ENCODE peak calls at places on chromosome 17, in ten cellular contexts. T is cardiac muscle cell, Q is thoracic aorta, S is adrenal gland, P is GM20000, H is lower leg skin, F is upper lobe of left lung, J is testis, M is neural crest cell, O is fibroblast of mammary gland. A is an unnamed sample.

GRCh38 chr17:27577124-27577761 is 53.7 kb upstream of the LGALS9 start:
- DNase-seq in J (peak), T (peak), H (no peak), S (no peak), M (peak), O (peak), F (peak), P (no peak), Q (no peak), A (no peak)

GRCh38 chr17:325270-325976 is 27.2 kb downstream of the RPH3AL start:
- DNase-seq in T (no peak), O (no peak), Q (no peak), J (no peak), H (no peak), P (no peak), F (no peak), S (no peak), M (no peak), A (no peak)

GRCh38 chr17:41340934-41341861 is 9.4 kb downstream of the KRT33A start:
- DNase-seq in J (no peak), F (no peak), M (no peak), O (no peak), T (no peak), P (no peak), Q (no peak), H (no peak), S (no peak), A (no peak)

GRCh38 chr17:68600881-68601564 is at the start of gene FAM20A:
- DNase-seq in F (peak), P (peak), T (peak), S (peak), O (no peak), Q (no peak), J (peak), M (peak), H (peak), A (peak)

GRCh38 chr17:3974138-3974687 is 10.0 kb upstream of the ATP2A3 start:
- DNase-seq in H (no peak), P (no peak), T (no peak), Q (no peak), O (no peak), J (no peak), F (no peak), M (no peak), S (no peak), A (no peak)

GRCh38 chr17:44787271-44787940 is 28.6 kb downstream of the ADAM11 start:
- DNase-seq in O (no peak), Q (no peak), M (no peak), J (no peak), H (no peak), F (no peak), P (no peak), S (no peak), T (no peak), A (no peak)

GRCh38 chr17:66441012-66441703 is 138.7 kb downstream of the PRKCA start:
- DNase-seq in O (no peak), Q (no peak), F (no peak), H (no peak), J (no peak), P (peak), S (no peak), T (no peak), M (no peak), A (no peak)

GRCh38 chr17:51165680-51166197 is 472 bp upstream of the NME2 start:
- DNase-seq in H (no peak), T (no peak), F (peak), O (no peak), J (no peak), S (peak), P (no peak), M (no peak), Q (no peak), A (no peak)

GRCh38 chr17:27895110-27895895 is 2.1 kb upstream of the LYRM9 start:
- DNase-seq in T (no peak), J (no peak), O (no peak), M (no peak), H (no peak), Q (no peak), F (no peak), P (no peak), S (no peak), A (no peak)

GRCh38 chr17:27848941-27849340 is 44.2 kb downstream of the LYRM9 start:
- DNase-seq in P (no peak), F (no peak), M (no peak), J (no peak), H (no peak), S (no peak), T (no peak), Q (no peak), O (no peak), A (no peak)

GRCh38 chr17:35799942-35800341 is 4.5 kb upstream of the MMP28 start:
- DNase-seq in F (peak), Q (no peak), O (no peak), H (no peak), M (no peak), P (no peak), T (no peak), S (peak), J (peak), A (no peak)

GRCh38 chr17:19316756-19317358 is 45.7 kb downstream of the B9D1 start:
- DNase-seq in O (no peak), T (no peak), F (no peak), Q (no peak), M (no peak), J (no peak), H (no peak), S (no peak), P (no peak), A (no peak)

GRCh38 chr17:42315402-42316156 is 27.3 kb downstream of the STAT5A start:
- DNase-seq in Q (no peak), J (no peak), O (no peak), S (no peak), H (no peak), M (no peak), P (peak), T (no peak), F (no peak), A (no peak)

GRCh38 chr17:2419526-2419925 is 18.7 kb upstream of the MNT start:
- DNase-seq in F (no peak), S (no peak), T (no peak), J (no peak), H (no peak), Q (no peak), M (no peak), O (peak), P (no peak), A (no peak)

GRCh38 chr17:42845556-42845917 is 1.2 kb downstream of the AOC2 start:
- DNase-seq in M (no peak), H (peak), J (no peak), T (no peak), O (peak), Q (no peak), S (no peak), P (no peak), F (no peak), A (no peak)

GRCh38 chr17:65515959-65516948 is 45.2 kb downstream of the AXIN2 start:
- DNase-seq in M (no peak), S (no peak), Q (no peak), T (no peak), F (peak), J (no peak), P (no peak), H (no peak), O (no peak), A (no peak)

GRCh38 chr17:72558971-72559476 is 438.2 kb downstream of the SOX9 start:
- DNase-seq in H (no peak), M (no peak), O (no peak), Q (no peak), J (no peak), S (no peak), P (no peak), F (no peak), T (no peak), A (no peak)

GRCh38 chr17:13474073-13474800 is 127.5 kb downstream of the HS3ST3A1 start:
- DNase-seq in O (peak), T (no peak), M (no peak), H (no peak), P (no peak), J (no peak), F (no peak), S (no peak), Q (no peak), A (no peak)

GRCh38 chr17:2898255-2898926 is 102.2 kb downstream of the RAP1GAP2 start:
- DNase-seq in S (no peak), P (no peak), Q (no peak), M (no peak), O (no peak), F (no peak), J (no peak), T (no peak), H (no peak), A (no peak)

GRCh38 chr17:41654134-41654907 is 29.9 kb upstream of the KRT17 start:
- DNase-seq in T (no peak), P (no peak), J (no peak), H (peak), M (no peak), F (peak), O (no peak), S (no peak), Q (no peak), A (no peak)

GRCh38 chr17:2965621-2966275 is 97.7 kb downstream of the OR1D5 start:
- DNase-seq in S (no peak), P (no peak), H (no peak), J (no peak), Q (no peak), O (peak), T (peak), M (no peak), F (peak), A (no peak)

GRCh38 chr17:14792751-14793150 is 472.4 kb downstream of the PMP22 start:
- DNase-seq in F (no peak), O (peak), T (no peak), S (no peak), J (no peak), M (no peak), P (no peak), H (no peak), Q (no peak), A (no peak)

GRCh38 chr17:13031718-13032350 is 14.0 kb upstream of the ELAC2 start:
- DNase-seq in H (peak), F (peak), M (peak), O (peak), Q (no peak), J (peak), T (peak), S (peak), P (peak), A (no peak)

GRCh38 chr17:40932608-40933007 is 4.8 kb downstream of the KRT23 start:
- DNase-seq in F (no peak), Q (no peak), J (no peak), M (no peak), O (no peak), H (no peak), S (no peak), T (no peak), P (no peak), A (no peak)

GRCh38 chr17:68383120-68383442 is 74.2 kb downstream of the WIPI1 start:
- DNase-seq in P (no peak), M (no peak), T (no peak), J (no peak), S (no peak), F (no peak), H (no peak), O (no peak), Q (no peak), A (no peak)

GRCh38 chr17:61389670-61390478 is 9.8 kb upstream of the TBX2 start:
- DNase-seq in M (peak), O (no peak), S (no peak), P (peak), J (no peak), H (no peak), T (peak), Q (no peak), F (no peak), A (no peak)

GRCh38 chr17:45314761-45315549 is 1.9 kb downstream of the MAP3K14 start:
- DNase-seq in T (no peak), Q (no peak), P (peak), S (no peak), O (no peak), M (no peak), H (no peak), J (no peak), F (no peak), A (no peak)

GRCh38 chr17:54903375-54903774 is 2.7 kb downstream of the TOM1L1 start:
- DNase-seq in S (peak), P (no peak), H (no peak), T (no peak), M (no peak), O (peak), Q (no peak), F (peak), J (peak), A (no peak)

GRCh38 chr17:27083408-27084185 is 210.3 kb upstream of the WSB1 start:
- DNase-seq in H (peak), Q (no peak), S (no peak), J (no peak), M (no peak), T (no peak), F (no peak), O (no peak), P (no peak), A (no peak)

GRCh38 chr17:61007980-61008379 is 330.3 kb downstream of the BCAS3 start:
- DNase-seq in O (peak), Q (no peak), P (no peak), M (no peak), F (no peak), T (peak), S (no peak), J (no peak), H (no peak), A (no peak)

GRCh38 chr17:68294196-68294555 is 2.9 kb downstream of the ARSG start:
- DNase-seq in H (no peak), J (no peak), F (no peak), M (no peak), Q (no peak), O (no peak), T (no peak), P (no peak), S (no peak), A (no peak)

GRCh38 chr17:27810902-27811557 is 10.7 kb upstream of the NOS2 start:
- DNase-seq in M (no peak), H (no peak), T (no peak), Q (no peak), S (no peak), O (peak), P (no peak), J (no peak), F (no peak), A (no peak)

GRCh38 chr17:48160177-48160967 is 52.8 kb downstream of the SNX11 start:
- DNase-seq in O (no peak), H (no peak), F (no peak), J (no peak), M (no peak), S (no peak), T (no peak), Q (no peak), P (no peak), A (no peak)

GRCh38 chr17:73497721-73498120 is 146.5 kb downstream of the SDK2 start:
- DNase-seq in Q (no peak), O (no peak), H (no peak), P (no peak), T (no peak), S (no peak), F (no peak), J (no peak), M (no peak), A (no peak)

GRCh38 chr17:17826942-17827785 is 9.6 kb downstream of the SREBF1 start:
- DNase-seq in M (no peak), J (no peak), Q (no peak), P (no peak), H (no peak), S (no peak), F (no peak), O (no peak), T (no peak), A (no peak)

DNA sequence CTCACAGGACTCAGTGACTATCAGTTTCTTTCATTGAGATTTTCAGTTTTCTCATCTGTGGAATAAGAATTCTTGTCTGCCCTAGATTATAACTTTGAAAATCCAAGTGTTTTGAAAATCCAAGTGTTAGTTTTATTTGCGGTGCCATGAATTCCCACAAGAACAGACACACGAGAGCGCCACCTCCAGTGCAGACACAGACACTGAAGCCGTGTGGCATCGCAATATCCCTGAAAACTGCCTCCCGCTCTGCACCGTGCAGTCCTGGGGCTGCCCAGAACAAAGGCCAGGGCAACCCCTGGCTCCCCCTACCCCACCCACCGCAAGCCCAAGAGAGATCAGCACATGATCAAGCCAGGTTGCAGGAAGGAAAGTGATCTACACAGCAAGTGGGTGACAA is 229.5 kb upstream of the ASIC2 start:
- DNase-seq in O (no peak), F (no peak), Q (no peak), S (no peak), T (no peak), M (no peak), P (no peak), J (no peak), H (no peak), A (no peak)
- TF ChIP-seq CTCF in O (no peak), F (no peak), Q (no peak), S (no peak), T (no peak), M (no peak), P (no peak), J (peak), H (no peak), A (no peak)

DNA sequence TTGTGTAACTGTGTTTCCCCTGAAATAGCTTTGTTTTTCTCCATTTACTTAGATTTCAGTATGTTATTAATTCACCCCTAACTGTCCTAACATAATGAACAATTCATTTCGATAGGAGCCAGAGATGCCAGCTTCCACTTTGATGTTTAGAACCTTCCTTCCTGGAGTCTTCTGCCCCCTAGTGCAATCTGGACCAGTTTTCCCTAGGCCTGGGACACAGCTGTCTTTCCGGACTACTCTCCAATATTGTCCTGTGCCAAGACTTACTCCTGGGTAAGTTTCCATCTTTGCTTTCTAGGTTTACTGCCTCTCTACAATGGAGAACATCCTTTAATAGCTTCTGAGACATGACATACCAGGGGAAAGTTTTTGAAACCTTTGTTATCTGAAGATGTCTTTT is 12.8 kb downstream of the RECQL5 start:
- DNase-seq in O (peak), P (no peak), H (no peak), M (no peak), T (no peak), F (no peak), Q (no peak), J (no peak), S (no peak), A (no peak)
- TF ChIP-seq CTCF in O (peak), P (no peak), H (no peak), M (peak), T (no peak), F (no peak), Q (no peak), J (no peak), S (no peak), A (no peak)

DNA sequence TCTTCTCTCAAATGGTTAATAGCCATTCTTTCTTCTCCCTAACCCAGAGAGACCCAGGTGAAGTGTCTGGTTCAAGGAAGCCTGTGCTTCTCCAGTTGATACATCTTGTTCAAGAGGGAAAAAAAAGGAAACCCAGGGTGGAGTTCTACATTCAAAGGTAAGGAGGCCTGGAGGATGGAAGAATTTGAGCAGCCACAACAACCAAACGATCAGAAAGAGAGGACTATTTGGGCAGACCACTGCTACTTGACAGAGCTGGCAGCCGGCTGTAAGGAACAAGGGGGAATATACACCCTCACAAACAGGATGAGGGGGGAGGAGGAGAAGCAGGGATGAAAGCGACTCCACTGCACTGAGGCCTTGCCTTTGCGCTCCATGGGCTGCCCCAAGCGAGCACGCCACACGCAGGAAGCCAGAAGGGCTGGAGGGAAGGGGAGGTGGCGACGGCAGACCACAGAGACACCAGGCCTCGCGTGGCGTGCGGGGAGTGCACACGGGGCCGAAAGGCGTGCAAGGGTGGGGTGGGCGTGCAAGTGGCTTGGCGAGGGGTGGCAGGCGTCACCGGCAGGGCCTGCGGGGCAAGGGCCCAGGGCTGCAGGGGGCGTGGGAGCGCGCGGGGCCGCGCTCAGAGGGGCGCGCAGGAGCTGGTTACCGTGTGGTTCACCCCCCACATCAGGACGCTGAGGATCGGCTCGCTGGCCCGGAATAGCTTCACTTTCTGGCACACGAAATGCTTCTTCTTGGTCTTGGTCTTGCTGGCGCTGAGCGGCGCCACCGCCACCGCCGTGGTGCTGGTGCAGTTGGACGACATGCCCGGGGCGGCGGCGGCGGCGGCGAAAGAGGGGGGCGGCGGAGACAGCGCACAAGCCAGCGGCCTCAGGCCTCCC is 499 bp downstream of the PIP4K2B start:
- DNase-seq in O (peak), F (peak), P (no peak), T (no peak), Q (peak), M (peak), J (peak), H (peak), S (peak), A (no peak)
- TF ChIP-seq CTCF in O (no peak), F (no peak), P (no peak), T (no peak), Q (no peak), M (peak), J (no peak), H (no peak), S (no peak), A (no peak)

GRCh38 chr17:57120814-57121213 is 35.8 kb downstream of the AKAP1 start:
- DNase-seq in H (no peak), M (no peak), P (no peak), T (no peak), Q (no peak), F (no peak), O (no peak), J (peak), S (no peak), A (no peak)

GRCh38 chr17:57124053-57124452 is 39.0 kb downstream of the AKAP1 start:
- DNase-seq in Q (no peak), F (no peak), H (no peak), M (no peak), O (no peak), P (no peak), S (no peak), J (no peak), T (no peak), A (no peak)

GRCh38 chr17:57117798-57118197 is 32.8 kb downstream of the AKAP1 start:
- DNase-seq in F (no peak), P (no peak), T (no peak), S (no peak), J (no peak), M (no peak), H (no peak), Q (no peak), O (no peak), A (no peak)

GRCh38 chr17:57125406-57125805 is 40.4 kb downstream of the AKAP1 start:
- DNase-seq in M (no peak), Q (no peak), P (no peak), H (no peak), F (no peak), O (no peak), J (no peak), T (no peak), S (no peak), A (no peak)

GRCh38 chr17:57121308-57122042 is 36.4 kb downstream of the AKAP1 start:
- DNase-seq in O (peak), M (peak), S (peak), J (peak), H (no peak), Q (no peak), F (no peak), T (peak), P (no peak), A (no peak)
- TF ChIP-seq CTCF in O (peak), M (peak), S (peak), J (peak), H (no peak), Q (peak), F (no peak), T (peak), P (no peak), A (no peak)

GRCh38 chr17:81942167-81942553 is 4.9 kb downstream of the MYADML2 start:
- DNase-seq in H (no peak), P (no peak), J (no peak), M (no peak), T (no peak), S (no peak), F (no peak), O (no peak), Q (no peak), A (no peak)
- TF ChIP-seq CTCF in H (no peak), P (no peak), J (no peak), M (no peak), T (no peak), S (no peak), F (no peak), O (no peak), Q (no peak), A (no peak)

DNA sequence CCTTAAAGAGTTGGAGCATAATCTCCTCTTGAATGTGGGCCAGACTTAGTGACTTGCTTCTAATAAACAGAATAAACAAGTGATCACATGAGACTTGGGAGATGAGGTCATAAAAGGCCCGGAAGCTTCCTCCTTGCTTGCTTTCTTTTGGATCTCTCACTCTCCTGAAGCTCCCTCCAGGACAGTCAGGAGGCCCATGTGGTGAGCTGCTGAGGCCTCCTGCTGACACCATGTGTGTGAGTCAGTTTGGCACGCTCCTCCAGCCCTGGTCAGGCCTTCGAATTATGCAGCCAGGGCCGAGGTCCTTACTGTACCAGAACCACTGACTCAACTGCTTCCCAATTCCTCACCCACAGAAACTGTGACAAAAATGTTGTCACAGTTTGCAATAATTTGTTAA is 53.2 kb downstream of the NDEL1 start:
- DNase-seq in O (peak), F (no peak), S (peak), T (no peak), P (no peak), M (no peak), J (no peak), H (peak), Q (peak), A (no peak)
- TF ChIP-seq CTCF in O (no peak), F (no peak), S (no peak), T (peak), P (no peak), M (no peak), J (no peak), H (no peak), Q (no peak), A (no peak)